ENCODE peak calls at places on chromosomes 3 and 15, in nine cellular contexts. O, D, B, Q, N, E, M, S and K are unnamed samples.

GRCh38 chr15:100934166-100934565 is 15.0 kb downstream of the LRRK1 start:
- DNase-seq in S (no peak), O (no peak), Q (no peak), N (no peak), D (no peak), E (no peak), M (no peak), B (no peak), K (no peak)

GRCh38 chr15:50876989-50877360 is 31.5 kb upstream of the AP4E1 start:
- DNase-seq in Q (peak), S (peak), B (peak), O (peak), N (peak), E (peak), D (peak), M (peak), K (peak)

GRCh38 chr3:184523825-184524615 is 37.6 kb upstream of the EPHB3 start:
- DNase-seq in Q (no peak), E (no peak), D (peak), M (peak), N (no peak), B (no peak), O (no peak), S (peak), K (no peak)

GRCh38 chr3:125322917-125323316 is 52.2 kb downstream of the ZNF148 start:
- DNase-seq in S (no peak), Q (no peak), N (no peak), M (no peak), B (no peak), E (no peak), D (no peak), O (no peak), K (no peak)

GRCh38 chr3:111850481-111850880 is 8.6 kb upstream of the PHLDB2 start:
- DNase-seq in M (peak), O (no peak), B (no peak), Q (no peak), S (no peak), E (no peak), D (no peak), N (no peak), K (no peak)

GRCh38 chr3:185605566-185605965 is 19.5 kb downstream of the SENP2 start:
- DNase-seq in E (no peak), O (no peak), N (no peak), D (no peak), B (no peak), S (no peak), M (no peak), Q (no peak), K (no peak)

GRCh38 chr3:120713262-120713661 is 29.1 kb downstream of the RABL3 start:
- DNase-seq in O (no peak), N (no peak), D (no peak), S (no peak), Q (no peak), B (no peak), E (no peak), M (no peak), K (no peak)

GRCh38 chr3:111729087-111729846 is 129.8 kb upstream of the PHLDB2 start:
- DNase-seq in O (no peak), Q (no peak), S (no peak), D (peak), M (peak), B (peak), E (peak), N (no peak), K (no peak)

GRCh38 chr15:98719169-98719515 is 70.8 kb downstream of the IGF1R start:
- DNase-seq in S (no peak), M (peak), Q (no peak), O (no peak), B (no peak), D (peak), N (no peak), E (no peak), K (no peak)

GRCh38 chr3:45387636-45388348 is 584 bp upstream of the LARS2 start:
- DNase-seq in Q (no peak), E (no peak), M (no peak), B (no peak), O (no peak), N (no peak), D (no peak), S (no peak), K (no peak)

GRCh38 chr15:37903932-37904493 is 30.4 kb upstream of the TMCO5A start:
- DNase-seq in S (no peak), M (no peak), B (no peak), N (no peak), E (peak), Q (no peak), O (no peak), D (no peak), K (no peak)

GRCh38 chr3:14646589-14647413 is 4.8 kb upstream of the CCDC174 start:
- DNase-seq in B (no peak), D (no peak), N (no peak), O (no peak), Q (no peak), E (no peak), S (no peak), M (no peak), K (no peak)

GRCh38 chr3:101635345-101635744 is 41.6 kb downstream of the ZBTB11 start:
- DNase-seq in M (no peak), N (no peak), O (no peak), S (no peak), D (no peak), Q (no peak), B (no peak), E (no peak), K (no peak)

GRCh38 chr3:146033950-146034349 is 127.0 kb downstream of the PLOD2 start:
- DNase-seq in E (no peak), S (no peak), M (no peak), N (no peak), D (no peak), B (no peak), O (no peak), Q (no peak), K (no peak)

GRCh38 chr3:186209810-186210752 is 101.2 kb upstream of the ETV5 start:
- DNase-seq in E (peak), Q (peak), M (peak), D (peak), S (peak), N (no peak), O (peak), B (peak), K (no peak)

GRCh38 chr15:39128746-39129145 is 452.1 kb upstream of the THBS1 start:
- DNase-seq in Q (no peak), D (peak), N (no peak), S (no peak), E (no peak), B (no peak), O (no peak), M (no peak), K (no peak)

GRCh38 chr3:38264307-38264706 is 1.3 kb upstream of the SLC22A13 start:
- DNase-seq in B (peak), N (no peak), O (no peak), M (no peak), Q (no peak), E (no peak), D (no peak), S (no peak), K (no peak)

GRCh38 chr3:79405183-79405582 is 362.6 kb downstream of the ROBO1 start:
- DNase-seq in S (no peak), O (no peak), N (no peak), M (no peak), D (no peak), Q (no peak), E (no peak), B (no peak), K (no peak)

GRCh38 chr3:155173771-155174170 is 93.7 kb downstream of the MME start:
- DNase-seq in M (no peak), B (no peak), N (no peak), S (no peak), O (no peak), E (no peak), Q (no peak), D (no peak), K (no peak)

GRCh38 chr15:51190424-51191068 is 95.8 kb upstream of the TNFAIP8L3 start:
- DNase-seq in M (no peak), N (no peak), E (no peak), Q (no peak), B (peak), O (no peak), S (no peak), D (no peak), K (no peak)

GRCh38 chr3:100001083-100001482 is 113.2 kb downstream of the FILIP1L start:
- DNase-seq in Q (no peak), M (no peak), O (no peak), B (no peak), S (no peak), N (no peak), D (no peak), E (no peak), K (no peak)

GRCh38 chr3:112794622-112795172 is 52.0 kb downstream of the CD200R1L start:
- DNase-seq in S (peak), O (no peak), N (no peak), Q (no peak), D (no peak), E (peak), M (no peak), B (no peak), K (no peak)

GRCh38 chr15:41633609-41634008 is 26.6 kb upstream of the MGA start:
- DNase-seq in N (no peak), B (no peak), E (no peak), O (no peak), Q (no peak), S (no peak), D (no peak), M (no peak), K (no peak)

GRCh38 chr15:64808785-64809453 is 16.5 kb downstream of the PIF1 start:
- DNase-seq in M (no peak), E (no peak), Q (no peak), D (no peak), N (no peak), O (no peak), S (no peak), B (no peak), K (no peak)

GRCh38 chr15:61613729-61614128 is 384.6 kb upstream of the RORA start:
- DNase-seq in E (no peak), M (no peak), B (no peak), N (no peak), O (no peak), S (no peak), D (peak), Q (no peak), K (no peak)

GRCh38 chr3:183534249-183534648 is 21.3 kb downstream of the KLHL6 start:
- DNase-seq in S (no peak), N (no peak), B (no peak), O (no peak), Q (no peak), E (no peak), D (peak), M (peak), K (no peak)

GRCh38 chr3:38542401-38543298 is 46.5 kb downstream of the EXOG start:
- DNase-seq in N (no peak), D (no peak), M (no peak), E (no peak), B (no peak), Q (no peak), S (no peak), O (no peak), K (no peak)

GRCh38 chr3:14810070-14810732 is 8.6 kb upstream of the FGD5 start:
- DNase-seq in D (peak), Q (no peak), O (no peak), S (peak), E (no peak), M (no peak), N (no peak), B (peak), K (no peak)

GRCh38 chr15:55846108-55846707 is 103.3 kb upstream of the PRTG start:
- DNase-seq in M (peak), N (no peak), O (no peak), B (no peak), E (peak), Q (peak), S (peak), D (peak), K (peak)

GRCh38 chr15:31235298-31236183 is 91.1 kb upstream of the KLF13 start:
- DNase-seq in D (peak), O (no peak), E (no peak), N (no peak), Q (peak), S (no peak), B (peak), M (peak), K (no peak)

GRCh38 chr15:37792351-37792750 is 142.1 kb upstream of the TMCO5A start:
- DNase-seq in N (no peak), D (peak), B (no peak), Q (no peak), O (no peak), S (no peak), E (no peak), M (no peak), K (no peak)

GRCh38 chr15:63050737-63051700 is 8.5 kb downstream of the TPM1 start:
- DNase-seq in O (no peak), Q (no peak), S (no peak), B (no peak), M (no peak), E (no peak), D (peak), N (no peak), K (no peak)

GRCh38 chr3:54536450-54536849 is 391.4 kb downstream of the LRTM1 start:
- DNase-seq in D (no peak), Q (no peak), S (no peak), M (no peak), E (no peak), N (no peak), B (no peak), O (no peak), K (no peak)

GRCh38 chr3:59818-60217 is 136.7 kb upstream of the CHL1 start:
- DNase-seq in Q (no peak), E (no peak), N (no peak), B (no peak), O (no peak), S (no peak), M (no peak), D (no peak), K (no peak)

GRCh38 chr3:64019879-64020278 is 3.4 kb downstream of the PSMD6 start:
- DNase-seq in M (no peak), O (no peak), S (no peak), B (no peak), N (no peak), E (no peak), D (no peak), Q (no peak), K (no peak)

GRCh38 chr15:51191072-51191665 is 96.5 kb upstream of the TNFAIP8L3 start:
- DNase-seq in Q (no peak), S (no peak), D (no peak), B (peak), M (no peak), O (no peak), N (no peak), E (peak), K (no peak)

GRCh38 chr15:75042730-75043508 is 19.5 kb downstream of the PPCDC start:
- DNase-seq in D (peak), O (peak), M (peak), Q (peak), N (peak), B (peak), E (peak), S (peak), K (no peak)

GRCh38 chr15:70197945-70198361 is 100.2 kb upstream of the TLE3 start:
- DNase-seq in E (no peak), M (no peak), Q (no peak), N (no peak), S (no peak), D (no peak), B (no peak), O (no peak), K (no peak)